ENCODE peak calls at places on chromosomes 16 and 17, in five cellular contexts. E is ovary, V is transverse colon, H is gastrocnemius medialis, N is adrenal gland. Y is an unnamed sample.

GRCh38 chr17:4696432-4696796 is 7.5 kb downstream of the PELP1 start:
- DNase-seq in E (no peak), V (no peak), H (no peak), N (no peak), Y (no peak)

GRCh38 chr17:5237541-5238016 is 2.9 kb upstream of the SCIMP start:
- DNase-seq in E (no peak), V (peak), H (no peak), N (peak), Y (peak)

GRCh38 chr17:37219876-37220608 is 155.7 kb upstream of the C17orf78 start:
- DNase-seq in E (no peak), V (no peak), H (no peak), N (no peak), Y (no peak)

GRCh38 chr17:44916781-44917241 is 1.5 kb upstream of the GFAP start:
- DNase-seq in E (no peak), V (peak), H (no peak), N (peak), Y (no peak)

GRCh38 chr16:675884-676564 is 553 bp downstream of the RHBDL1 start:
- DNase-seq in E (no peak), V (peak), H (no peak), N (no peak), Y (no peak)

GRCh38 chr16:55033225-55034156 is 102.8 kb downstream of the IRX5 start:
- DNase-seq in E (no peak), V (no peak), H (no peak), N (no peak), Y (peak)

GRCh38 chr16:69014811-69015210 is 90.6 kb upstream of the HAS3 start:
- DNase-seq in E (no peak), V (no peak), H (no peak), N (no peak), Y (no peak)

GRCh38 chr17:43880420-43880991 is 26.8 kb downstream of the MPP2 start:
- DNase-seq in E (no peak), V (peak), H (peak), N (peak), Y (no peak)

GRCh38 chr16:72530434-72530833 is 358.5 kb upstream of the PMFBP1 start:
- DNase-seq in E (no peak), V (no peak), H (no peak), N (no peak), Y (no peak)

GRCh38 chr17:10743316-10744009 is 13.6 kb upstream of the TMEM220 start:
- DNase-seq in E (no peak), V (no peak), H (no peak), N (peak), Y (no peak)

GRCh38 chr16:81905277-81905676 is 106.0 kb downstream of the SDR42E1 start:
- DNase-seq in E (no peak), V (no peak), H (no peak), N (no peak), Y (no peak)

GRCh38 chr17:83196088-83196765 is 116.8 kb downstream of the METRNL start:
- DNase-seq in E (no peak), V (no peak), H (peak), N (no peak), Y (peak)

GRCh38 chr16:11740567-11740966 is 2.1 kb downstream of the TXNDC11 start:
- DNase-seq in E (no peak), V (no peak), H (no peak), N (no peak), Y (no peak)

GRCh38 chr17:62857526-62857925 is 49.4 kb upstream of the MARCHF10 start:
- DNase-seq in E (no peak), V (no peak), H (no peak), N (no peak), Y (no peak)

GRCh38 chr17:11264183-11264871 is 23.3 kb downstream of the SHISA6 start:
- DNase-seq in E (no peak), V (no peak), H (no peak), N (no peak), Y (no peak)

GRCh38 chr16:53061701-53062159 is 6.9 kb downstream of the CHD9 start:
- DNase-seq in E (no peak), V (peak), H (no peak), N (peak), Y (no peak)

GRCh38 chr16:9681556-9681955 is 500.7 kb downstream of the GRIN2A start:
- DNase-seq in E (no peak), V (no peak), H (no peak), N (no peak), Y (no peak)

GRCh38 chr16:3088450-3088849 is 10.6 kb downstream of the ZSCAN10 start:
- DNase-seq in E (no peak), V (no peak), H (no peak), N (no peak), Y (no peak)

GRCh38 chr17:14019186-14019956 is 49.9 kb upstream of the COX10 start:
- DNase-seq in E (no peak), V (no peak), H (no peak), N (no peak), Y (no peak)

GRCh38 chr16:79053577-79053976 is 547.0 kb downstream of the MAF start:
- DNase-seq in E (no peak), V (no peak), H (no peak), N (no peak), Y (no peak)

GRCh38 chr17:39617446-39618251 is 9.1 kb upstream of the PPP1R1B start:
- DNase-seq in E (peak), V (peak), H (peak), N (peak), Y (peak)

GRCh38 chr17:39608601-39609000 is 881 bp upstream of the NEUROD2 start:
- DNase-seq in E (no peak), V (no peak), H (no peak), N (no peak), Y (no peak)

GRCh38 chr16:58464047-58464915 is 35.7 kb upstream of the NDRG4 start:
- DNase-seq in E (no peak), V (no peak), H (no peak), N (peak), Y (no peak)

GRCh38 chr16:58466396-58466795 is 33.5 kb upstream of the NDRG4 start:
- DNase-seq in E (no peak), V (no peak), H (no peak), N (no peak), Y (no peak)

GRCh38 chr16:58462997-58463891 is 36.7 kb upstream of the NDRG4 start:
- DNase-seq in E (no peak), V (no peak), H (no peak), N (no peak), Y (no peak)

GRCh38 chr16:58465817-58466216 is 34.1 kb upstream of the NDRG4 start:
- DNase-seq in E (no peak), V (no peak), H (no peak), N (no peak), Y (no peak)

DNA sequence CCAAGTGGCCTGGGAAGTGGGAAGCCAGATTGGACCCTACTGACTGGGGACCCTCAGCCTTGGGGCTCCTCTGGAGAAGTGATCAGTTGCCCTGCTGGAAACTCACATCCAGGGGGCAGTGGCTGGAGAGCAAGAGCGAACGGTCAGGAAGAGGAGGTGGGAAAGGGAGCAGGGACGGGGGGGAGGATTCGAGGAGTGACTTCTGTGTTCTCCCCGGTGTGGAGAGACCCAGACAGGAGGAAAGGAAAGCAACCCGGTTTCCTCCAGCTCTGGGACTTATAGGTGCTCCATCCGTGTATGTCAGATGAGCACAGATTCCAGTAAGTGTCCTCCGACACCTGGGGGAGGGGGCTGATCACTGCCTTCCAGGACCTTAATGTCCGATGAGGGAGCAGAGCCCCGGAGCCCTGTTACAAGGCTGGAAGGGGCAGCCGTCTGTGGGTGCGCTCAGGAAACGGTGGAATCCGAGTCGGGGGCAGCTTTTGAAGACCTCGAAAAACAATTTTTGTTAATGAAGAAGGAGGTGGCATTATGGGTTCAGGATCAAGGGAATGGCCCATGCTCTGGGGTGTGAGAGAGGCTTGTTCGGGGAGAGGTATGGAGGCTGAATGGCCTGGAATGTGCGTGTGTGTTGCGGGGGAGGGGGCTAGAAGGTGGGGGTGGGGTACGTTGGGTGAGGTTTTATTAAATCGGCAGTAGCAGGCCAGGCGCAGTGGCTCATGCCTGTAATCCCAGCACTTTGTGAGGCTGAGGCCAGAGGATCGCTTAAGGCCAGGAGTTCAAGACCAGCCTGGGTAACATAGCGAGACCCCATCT is 34.8 kb upstream of the NDRG4 start:
- DNase-seq in E (no peak), V (no peak), H (no peak), N (peak), Y (no peak)
- TF ChIP-seq CTCF in E (no peak), V (no peak), H (no peak), N (peak), Y (no peak)

GRCh38 chr17:80262291-80262690 is 1.6 kb downstream of the RNF213 start:
- DNase-seq in E (no peak), V (no peak), H (no peak), N (no peak), Y (no peak)

GRCh38 chr17:80261159-80261894 is 675 bp downstream of the RNF213 start:
- DNase-seq in E (peak), V (peak), H (peak), N (peak), Y (peak)

GRCh38 chr17:80261895-80262279 is 1.2 kb downstream of the RNF213 start:
- DNase-seq in E (no peak), V (no peak), H (no peak), N (no peak), Y (no peak)

GRCh38 chr17:80259642-80260535 is 763 bp upstream of the RNF213 start:
- DNase-seq in E (peak), V (peak), H (peak), N (peak), Y (peak)

DNA sequence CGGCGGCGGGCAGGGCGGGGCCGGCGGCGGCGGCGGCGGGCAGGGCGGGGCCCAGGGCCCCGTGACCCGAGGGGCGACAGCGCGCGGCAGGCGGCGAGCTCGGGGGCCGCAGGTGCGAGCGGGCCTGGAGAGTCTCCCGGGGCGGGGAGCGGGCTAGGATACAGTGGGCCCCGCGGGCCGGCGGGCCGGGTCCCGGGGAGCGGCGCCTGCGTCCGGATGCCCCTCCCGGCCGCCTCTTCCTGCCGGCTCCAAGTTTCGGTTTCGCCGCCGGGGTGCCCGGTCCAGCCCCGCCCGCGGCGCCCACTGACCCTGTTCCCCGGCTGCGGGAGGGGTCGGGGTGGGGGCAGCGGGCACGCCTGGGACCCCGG is at the start of gene RNF213:
- DNase-seq in E (peak), V (peak), H (no peak), N (peak), Y (peak)
- TF ChIP-seq POLR2A in E (peak), V (no peak), H (peak), N (peak), Y (peak)

GRCh38 chr16:85179344-85180046 is 67.2 kb upstream of the CIBAR2 start:
- DNase-seq in E (no peak), V (no peak), H (no peak), N (no peak), Y (no peak)
- H3K4me3 ChIP-seq in E (no peak), V (no peak), H (no peak), N (no peak), Y (no peak)

GRCh38 chr17:82098169-82098938 is at the start of gene FASN:
- DNase-seq in E (peak), V (peak), H (peak), N (peak), Y (peak)
- TF ChIP-seq CTCF in E (no peak), V (peak), H (peak), N (peak), Y (no peak)

GRCh38 chr17:1716912-1717695 is 6.9 kb upstream of the TLCD2 start:
- DNase-seq in E (peak), V (peak), H (peak), N (peak), Y (peak)
- TF ChIP-seq POLR2A in E (peak), V (peak), H (peak), N (peak), Y (no peak)

DNA sequence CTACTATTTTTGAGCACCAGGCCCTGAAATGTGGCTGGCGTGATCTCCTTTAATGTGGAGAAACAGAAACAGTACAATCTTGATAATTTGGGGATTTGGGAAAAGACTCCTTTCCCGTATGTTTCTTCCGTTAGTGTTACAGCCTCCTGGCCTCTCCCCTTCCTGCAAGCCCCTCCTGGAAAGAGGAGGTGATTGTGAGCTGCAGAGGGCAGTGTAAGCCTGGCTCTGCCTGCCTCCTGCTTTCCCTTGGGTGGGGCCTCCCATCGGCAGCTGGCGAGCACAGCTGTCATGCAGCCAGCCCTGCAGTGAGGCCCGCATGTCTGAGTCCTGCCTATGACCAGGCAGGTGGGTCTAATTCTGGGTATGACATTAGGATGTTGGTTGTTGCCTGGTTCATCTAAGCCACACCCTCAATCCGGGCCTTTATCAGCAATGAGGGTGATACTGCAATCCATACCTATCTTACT is 48.7 kb upstream of the WSB1 start:
- DNase-seq in E (peak), V (peak), H (peak), N (peak), Y (peak)
- H3K4me3 ChIP-seq in E (peak), V (no peak), H (peak), N (no peak), Y (no peak)

GRCh38 chr17:73189417-73190099 is 3.3 kb upstream of the COG1 start:
- DNase-seq in E (no peak), V (no peak), H (no peak), N (peak), Y (no peak)
- TF ChIP-seq CTCF in E (no peak), V (peak), H (no peak), N (peak), Y (no peak)

GRCh38 chr17:61251939-61252865 is 147.4 kb upstream of the TBX2 start:
- DNase-seq in E (peak), V (peak), H (peak), N (peak), Y (peak)
- TF ChIP-seq POLR2A in E (no peak), V (no peak), H (no peak), N (no peak), Y (no peak)

Y was measured in lower leg skin.